ENCODE peak calls at places on chromosomes 11 and 22, in five cellular contexts. V is esophagus muscularis mucosa, L is RWPE1, Q is neural crest cell, I is A549. S is an unnamed sample.

GRCh38 chr11:10293423-10294288 is at the start of gene SBF2:
- DNase-seq in Q (peak), V (peak), I (peak), L (peak), S (peak)

GRCh38 chr22:42389137-42389536 is 43.1 kb downstream of the NFAM1 start:
- DNase-seq in Q (no peak), L (peak), I (no peak), V (no peak), S (no peak)

GRCh38 chr11:16403448-16403803 is 47.1 kb upstream of the SOX6 start:
- DNase-seq in I (no peak), L (no peak), Q (no peak), V (no peak), S (no peak)

GRCh38 chr11:44464741-44465140 is 100.7 kb upstream of the CD82 start:
- DNase-seq in Q (no peak), L (no peak), I (peak), V (no peak), S (peak)

GRCh38 chr22:37716708-37717107 is 19.9 kb downstream of the TRIOBP start:
- DNase-seq in L (peak), V (no peak), I (no peak), Q (no peak), S (peak)

GRCh38 chr22:49298834-49299750 is 528.6 kb downstream of the BRD1 start:
- DNase-seq in I (no peak), V (no peak), Q (no peak), L (no peak), S (no peak)

GRCh38 chr11:126317681-126318641 is 14.1 kb downstream of the DCPS start:
- DNase-seq in Q (no peak), L (no peak), I (no peak), V (peak), S (peak)

GRCh38 chr22:46062232-46062615 is 85.3 kb upstream of the WNT7B start:
- DNase-seq in L (no peak), V (no peak), I (no peak), Q (no peak), S (no peak)

GRCh38 chr11:125916683-125917337 is 12.5 kb downstream of the DDX25 start:
- DNase-seq in Q (no peak), I (peak), L (no peak), V (peak), S (no peak)

GRCh38 chr11:69650081-69650831 is 9.3 kb downstream of the CCND1 start:
- DNase-seq in L (no peak), Q (no peak), I (no peak), V (no peak), S (peak)

GRCh38 chr11:71170619-71171018 is 81.8 kb downstream of the SHANK2 start:
- DNase-seq in V (peak), Q (no peak), L (no peak), I (no peak), S (no peak)

GRCh38 chr11:2581931-2582435 is 117.8 kb downstream of the KCNQ1OT1 start:
- DNase-seq in L (no peak), Q (no peak), V (no peak), I (no peak), S (no peak)

GRCh38 chr11:81497202-81497804 is 1236.4 kb downstream of the FAM181B start:
- DNase-seq in L (peak), I (peak), Q (peak), V (no peak), S (peak)

GRCh38 chr11:62359475-62359874 is 22.2 kb downstream of the ASRGL1 start:
- DNase-seq in L (no peak), V (no peak), Q (no peak), I (no peak), S (no peak)

GRCh38 chr11:57214087-57214395 is 23.0 kb downstream of the APLNR start:
- DNase-seq in I (no peak), L (no peak), V (no peak), Q (no peak), S (peak)

GRCh38 chr11:45890886-45891550 is 5.6 kb downstream of the MAPK8IP1 start:
- DNase-seq in L (no peak), I (no peak), V (no peak), Q (no peak), S (no peak)

GRCh38 chr11:68980776-68981065 is at the start of gene MRGPRD:
- DNase-seq in V (no peak), Q (no peak), L (no peak), I (no peak), S (no peak)

GRCh38 chr11:2409026-2409553 is 8.5 kb downstream of the TSSC4 start:
- DNase-seq in V (no peak), L (no peak), Q (no peak), I (no peak), S (no peak)

GRCh38 chr22:21942407-21942895 is 10.2 kb downstream of the PPM1F start:
- DNase-seq in Q (no peak), L (peak), V (no peak), I (peak), S (peak)

GRCh38 chr11:65298655-65299179 is 15.9 kb upstream of the CDC42EP2 start:
- DNase-seq in L (no peak), V (no peak), Q (no peak), I (no peak), S (peak)

GRCh38 chr11:110121204-110121603 is 28.0 kb downstream of the ZC3H12C start:
- DNase-seq in V (no peak), L (peak), Q (no peak), I (no peak), S (peak)

GRCh38 chr22:50312371-50312770 is 4.9 kb upstream of the PLXNB2 start:
- DNase-seq in Q (no peak), L (no peak), I (no peak), V (no peak), S (no peak)

GRCh38 chr11:46414466-46414796 is 22.9 kb upstream of the CHRM4 start:
- DNase-seq in L (no peak), V (no peak), Q (no peak), I (no peak), S (no peak)

GRCh38 chr22:43094085-43094484 is 4.9 kb upstream of the TTLL1 start:
- DNase-seq in L (no peak), I (peak), Q (no peak), V (no peak), S (peak)

GRCh38 chr11:69335461-69336386 is 41.8 kb downstream of the MYEOV start:
- DNase-seq in V (no peak), I (no peak), Q (no peak), L (no peak), S (no peak)

GRCh38 chr11:71451596-71452353 is 1.2 kb upstream of the NADSYN1 start:
- DNase-seq in V (no peak), Q (no peak), L (no peak), I (no peak), S (no peak)

GRCh38 chr22:19550382-19550781 is 26.2 kb upstream of the CLDN5 start:
- DNase-seq in I (no peak), Q (no peak), L (no peak), V (no peak), S (no peak)

GRCh38 chr11:130666781-130667251 is 218.4 kb downstream of the ADAMTS15 start:
- DNase-seq in V (peak), I (no peak), L (no peak), Q (no peak), S (no peak)

GRCh38 chr22:38788417-38788816 is 5.5 kb downstream of the DNAL4 start:
- DNase-seq in Q (no peak), I (peak), V (no peak), L (no peak), S (peak)

GRCh38 chr11:78749243-78749730 is 174.6 kb upstream of the NARS2 start:
- DNase-seq in Q (no peak), L (no peak), I (no peak), V (no peak), S (no peak)

GRCh38 chr11:113176971-113177370 is 137.4 kb upstream of the TTC12 start:
- DNase-seq in V (no peak), I (no peak), L (peak), Q (no peak), S (peak)

GRCh38 chr11:126411971-126412381 is 56.5 kb downstream of the ST3GAL4 start:
- DNase-seq in Q (no peak), V (no peak), I (no peak), L (no peak), S (peak)

GRCh38 chr11:69370984-69371709 is 77.2 kb downstream of the MYEOV start:
- DNase-seq in I (no peak), L (no peak), Q (no peak), V (peak), S (no peak)

GRCh38 chr22:25645964-25646363 is 81.5 kb downstream of the GRK3 start:
- DNase-seq in Q (no peak), V (no peak), L (peak), I (no peak), S (no peak)

GRCh38 chr11:37504066-37504611 is 906.1 kb upstream of the RAG2 start:
- DNase-seq in L (peak), V (no peak), I (no peak), Q (no peak), S (peak)

GRCh38 chr22:42630901-42631602 is 9.3 kb downstream of the ATP5MGL start:
- DNase-seq in Q (no peak), I (no peak), V (no peak), L (peak), S (no peak)

GRCh38 chr11:103862049-103862826 is 174.2 kb upstream of the DDI1 start:
- DNase-seq in Q (no peak), I (no peak), V (no peak), L (no peak), S (no peak)

GRCh38 chr22:47277511-47277910 is 515.1 kb downstream of the TBC1D22A start:
- DNase-seq in I (no peak), V (no peak), Q (no peak), L (no peak), S (no peak)

GRCh38 chr22:47274196-47274595 is 511.7 kb downstream of the TBC1D22A start:
- DNase-seq in V (no peak), Q (no peak), I (no peak), L (no peak), S (no peak)

GRCh38 chr22:47277001-47277400 is 514.6 kb downstream of the TBC1D22A start:
- DNase-seq in Q (no peak), V (no peak), L (no peak), I (no peak), S (no peak)

GRCh38 chr22:47276219-47276843 is 513.9 kb downstream of the TBC1D22A start:
- DNase-seq in Q (no peak), I (no peak), V (no peak), L (no peak), S (peak)

DNA sequence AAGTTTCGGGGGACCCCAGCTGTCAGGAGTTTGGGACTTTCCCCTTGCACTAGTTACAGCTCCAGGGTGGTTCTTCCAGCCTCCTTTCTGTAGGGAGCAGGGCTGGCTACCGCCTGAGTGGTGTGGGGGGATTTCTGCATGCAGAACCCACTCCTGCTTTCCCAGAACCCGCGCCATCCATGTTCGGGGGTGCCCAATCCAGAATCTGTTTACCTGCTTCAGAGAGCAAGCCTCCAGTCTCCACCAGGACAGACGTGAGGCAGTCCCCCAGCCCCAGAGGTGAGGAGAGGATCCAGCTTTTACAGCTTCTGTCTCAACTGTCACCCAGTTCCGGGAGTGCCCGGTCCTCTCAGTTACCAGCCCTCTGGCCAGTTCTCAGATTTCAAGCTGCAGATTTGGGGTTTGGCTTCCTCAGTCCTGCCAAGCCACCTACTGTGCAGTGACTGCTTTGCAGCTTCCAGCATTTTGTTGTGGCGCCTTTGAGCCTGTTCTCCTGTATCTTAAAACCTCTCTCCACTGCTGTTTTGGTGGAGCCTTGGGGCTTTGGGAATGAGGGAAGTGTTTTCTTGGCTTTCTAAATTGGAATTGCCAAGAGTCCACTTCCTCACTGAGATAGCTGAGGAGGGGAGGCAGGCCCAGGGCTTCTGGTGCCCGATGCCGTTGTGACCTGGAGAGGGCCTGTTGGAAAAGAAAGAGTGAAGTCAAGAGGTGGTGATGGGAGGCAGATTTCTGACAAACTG is 513.2 kb downstream of the TBC1D22A start:
- DNase-seq in Q (no peak), I (no peak), V (no peak), L (no peak), S (peak)
- TF ChIP-seq CTCF in Q (no peak), I (no peak), V (no peak), L (no peak), S (no peak)

DNA sequence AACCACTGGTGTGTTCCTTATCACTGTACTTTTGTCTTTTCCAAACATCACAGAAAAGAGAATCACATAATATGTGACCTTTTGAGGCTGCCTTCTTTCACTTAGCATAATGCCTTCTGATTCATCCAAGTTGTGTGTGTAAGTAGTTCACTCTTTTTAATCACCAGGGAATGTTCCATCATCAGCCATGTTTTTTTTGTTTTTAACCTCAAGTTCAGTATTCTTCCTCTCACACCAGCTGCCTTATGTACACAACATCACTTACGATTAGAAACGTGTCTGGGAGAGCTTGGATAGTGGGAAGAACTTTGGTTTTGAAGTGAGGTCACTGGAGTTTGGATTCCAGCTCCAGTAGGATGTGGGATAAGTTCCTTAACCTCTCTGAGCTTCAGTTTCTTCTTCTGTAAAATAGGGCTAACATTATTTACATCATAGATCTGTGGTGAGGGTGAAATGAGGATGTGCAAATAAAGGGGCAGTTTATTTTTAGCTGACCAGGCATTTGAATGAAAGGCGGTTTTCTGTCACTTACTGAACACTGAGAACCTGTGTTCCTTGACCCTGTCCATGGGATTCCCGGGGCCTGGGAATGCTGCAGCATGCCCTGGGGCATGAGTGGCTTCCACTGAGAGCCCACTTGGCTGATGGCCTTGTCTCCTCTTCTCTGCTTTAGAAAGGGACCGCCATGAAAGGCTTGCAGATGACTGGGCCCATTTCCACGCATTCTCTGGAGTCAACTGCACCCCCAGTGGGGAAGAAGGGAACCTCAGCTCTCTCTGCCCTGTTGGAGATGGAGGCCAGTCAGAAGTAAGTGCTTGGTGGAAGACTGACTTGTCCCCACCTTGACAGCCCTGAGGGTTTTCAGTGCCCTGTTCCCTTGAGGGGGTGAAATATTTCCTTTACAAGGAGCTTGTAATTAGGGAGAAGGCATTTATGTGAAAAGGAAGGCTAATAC is 92.6 kb downstream of the DEPDC5 start:
- DNase-seq in Q (peak), L (no peak), I (peak), V (no peak), S (peak)
- TF ChIP-seq CTCF in Q (peak), L (no peak), I (no peak), V (peak), S (peak)

GRCh38 chr11:74121804-74122203 is 49.0 kb downstream of the C2CD3 start:
- DNase-seq in Q (no peak), V (no peak), L (no peak), I (no peak), S (no peak)

GRCh38 chr11:74123008-74123448 is 47.8 kb downstream of the C2CD3 start:
- DNase-seq in Q (no peak), L (no peak), I (peak), V (no peak), S (peak)
- TF ChIP-seq CTCF in Q (no peak), L (no peak), I (no peak), V (no peak), S (no peak)

GRCh38 chr11:92552942-92553341 is 328.3 kb downstream of the FAT3 start:
- DNase-seq in Q (no peak), L (no peak), V (no peak), I (peak), S (peak)
- TF ChIP-seq CTCF in Q (peak), L (no peak), V (peak), I (peak), S (no peak)

DNA sequence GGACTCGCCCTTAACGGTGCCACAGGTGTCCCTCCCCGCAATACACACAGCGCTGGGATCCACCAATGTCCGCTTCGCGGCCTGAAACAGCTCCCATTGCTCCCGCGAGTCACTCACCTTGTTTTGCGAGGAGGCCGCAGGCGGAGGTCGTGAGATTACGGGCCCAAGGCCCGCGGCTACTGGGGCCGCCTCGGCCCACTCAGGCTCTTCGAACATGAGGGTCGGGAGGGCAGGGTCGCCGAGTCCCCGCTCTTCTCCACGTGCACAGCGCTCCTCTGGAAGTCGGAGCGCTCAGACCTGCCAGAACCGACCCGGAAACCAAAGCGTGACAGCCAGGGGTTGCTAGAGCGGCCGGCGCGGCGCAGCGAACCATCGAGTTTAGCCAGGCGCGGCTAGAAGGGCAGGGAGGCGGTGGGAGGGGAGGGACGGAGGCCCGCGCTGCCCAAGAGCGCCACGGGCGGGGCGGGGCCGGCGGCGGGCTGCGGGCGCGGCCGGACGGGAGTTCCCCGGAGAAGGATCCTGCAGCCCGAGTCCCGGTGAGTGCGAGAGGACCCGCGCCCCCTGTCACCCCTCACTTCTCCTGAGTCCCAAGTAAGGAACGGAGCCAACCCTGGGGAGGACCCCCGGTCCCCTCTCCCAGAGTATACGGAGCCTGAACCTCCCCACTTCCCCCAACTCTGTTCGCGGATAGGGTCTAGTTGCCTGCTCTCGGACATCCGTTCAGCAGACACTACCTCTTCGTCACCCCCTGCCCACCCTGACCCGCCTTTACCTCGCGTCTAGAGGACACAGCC is at the start of the genes ILK and RRP8:
- DNase-seq in Q (peak), V (peak), I (peak), L (peak), S (peak)
- TF ChIP-seq CTCF in Q (no peak), V (peak), I (no peak), L (no peak), S (peak)

DNA sequence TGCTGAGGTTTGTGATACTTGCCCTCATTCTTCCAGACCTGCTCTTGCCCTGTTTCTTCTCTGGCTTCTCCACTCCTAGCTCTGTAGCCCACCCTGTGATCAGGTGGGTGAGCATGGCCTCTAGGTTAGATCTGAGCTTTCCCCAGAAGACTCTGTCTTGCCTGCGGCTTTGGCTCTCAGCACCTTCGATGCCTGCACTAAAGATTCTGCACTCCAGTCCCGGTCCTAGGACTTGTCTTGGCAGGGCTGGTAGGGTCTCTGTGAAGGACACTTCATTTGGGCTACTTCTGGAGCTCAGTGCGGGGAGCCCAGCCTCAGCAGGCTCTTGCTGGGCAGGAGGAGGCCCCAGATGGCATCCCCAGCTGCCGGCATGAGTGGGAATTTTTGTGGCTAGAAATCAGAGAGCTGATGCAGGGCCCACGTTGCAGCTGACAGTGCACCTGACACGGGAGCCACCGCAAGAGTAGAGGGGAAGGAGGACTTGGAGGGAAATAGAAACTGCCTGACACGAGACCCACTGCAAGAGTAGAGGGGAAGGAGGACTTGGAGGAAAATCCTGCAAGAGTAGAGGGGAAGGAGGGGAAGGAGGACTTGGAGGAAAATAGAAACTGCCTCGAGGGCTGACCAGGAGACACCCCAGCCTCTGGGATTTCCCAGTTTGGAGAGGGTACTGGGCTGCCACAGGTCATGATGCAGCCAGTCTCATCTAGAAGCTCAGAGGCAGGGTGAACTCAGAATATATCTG is 226.9 kb upstream of the B3GAT1 start:
- DNase-seq in V (no peak), Q (no peak), L (no peak), I (no peak), S (no peak)
- TF ChIP-seq CTCF in V (no peak), Q (no peak), L (no peak), I (no peak), S (no peak)

GRCh38 chr11:134252539-134253188 is 488 bp downstream of the THYN1 start:
- DNase-seq in I (no peak), V (no peak), L (peak), Q (peak), S (peak)
- TF ChIP-seq CTCF in I (no peak), V (no peak), L (no peak), Q (no peak), S (no peak)

S was measured in cardiac fibroblast.